ENCODE peak calls at places on chromosomes 11 and 22, in seven cellular contexts. One of them, this sample, is unnamed.

GRCh38 chr11:94473177-94473799 is 20.4 kb downstream of the MRE11 start:
- DNase-seq in left ventricle myocardium superior: no peak
- DNase-seq in naive thymus-derived CD4-positive, alpha-beta T cell: no peak
- DNase-seq in WTC11: no peak
- DNase-seq in PC-9: no peak
- DNase-seq in uterus: no peak
- DNase-seq in activated naive CD4-positive, alpha-beta T cell treated with anti-CD3 and anti-CD28 coated beads, Interleukin-2, amount 10 ng/mL, durations not matched to agents 7 days and 5 days: peak
- DNase-seq in this sample: no peak

GRCh38 chr11:66983275-66983924 is 8.3 kb downstream of the C11orf86 start:
- DNase-seq in left ventricle myocardium superior: no peak
- DNase-seq in naive thymus-derived CD4-positive, alpha-beta T cell: no peak
- DNase-seq in WTC11: no peak
- DNase-seq in PC-9: no peak
- DNase-seq in uterus: no peak
- DNase-seq in activated naive CD4-positive, alpha-beta T cell treated with anti-CD3 and anti-CD28 coated beads, Interleukin-2, amount 10 ng/mL, durations not matched to agents 7 days and 5 days: no peak
- DNase-seq in this sample: no peak

GRCh38 chr11:28528217-28528616 is 420.0 kb downstream of the METTL15 start:
- DNase-seq in left ventricle myocardium superior: no peak
- DNase-seq in naive thymus-derived CD4-positive, alpha-beta T cell: no peak
- DNase-seq in WTC11: no peak
- DNase-seq in PC-9: no peak
- DNase-seq in uterus: no peak
- DNase-seq in activated naive CD4-positive, alpha-beta T cell treated with anti-CD3 and anti-CD28 coated beads, Interleukin-2, amount 10 ng/mL, durations not matched to agents 7 days and 5 days: no peak
- DNase-seq in this sample: no peak

GRCh38 chr11:13229675-13230359 is 47.8 kb upstream of the BMAL1 start:
- DNase-seq in left ventricle myocardium superior: peak
- DNase-seq in naive thymus-derived CD4-positive, alpha-beta T cell: no peak
- DNase-seq in WTC11: no peak
- DNase-seq in PC-9: no peak
- DNase-seq in uterus: no peak
- DNase-seq in activated naive CD4-positive, alpha-beta T cell treated with anti-CD3 and anti-CD28 coated beads, Interleukin-2, amount 10 ng/mL, durations not matched to agents 7 days and 5 days: no peak
- DNase-seq in this sample: no peak

GRCh38 chr11:12316432-12316831 is 60.9 kb upstream of the PARVA start:
- DNase-seq in left ventricle myocardium superior: no peak
- DNase-seq in naive thymus-derived CD4-positive, alpha-beta T cell: no peak
- DNase-seq in WTC11: no peak
- DNase-seq in PC-9: no peak
- DNase-seq in uterus: no peak
- DNase-seq in activated naive CD4-positive, alpha-beta T cell treated with anti-CD3 and anti-CD28 coated beads, Interleukin-2, amount 10 ng/mL, durations not matched to agents 7 days and 5 days: no peak
- DNase-seq in this sample: no peak

GRCh38 chr11:89463381-89463780 is 27.8 kb downstream of the NOX4 start:
- DNase-seq in left ventricle myocardium superior: no peak
- DNase-seq in naive thymus-derived CD4-positive, alpha-beta T cell: no peak
- DNase-seq in WTC11: no peak
- DNase-seq in PC-9: no peak
- DNase-seq in uterus: no peak
- DNase-seq in activated naive CD4-positive, alpha-beta T cell treated with anti-CD3 and anti-CD28 coated beads, Interleukin-2, amount 10 ng/mL, durations not matched to agents 7 days and 5 days: no peak
- DNase-seq in this sample: no peak

GRCh38 chr11:32071811-32072210 is 19.1 kb upstream of the RCN1 start:
- DNase-seq in left ventricle myocardium superior: no peak
- DNase-seq in naive thymus-derived CD4-positive, alpha-beta T cell: no peak
- DNase-seq in WTC11: peak
- DNase-seq in PC-9: peak
- DNase-seq in uterus: no peak
- DNase-seq in activated naive CD4-positive, alpha-beta T cell treated with anti-CD3 and anti-CD28 coated beads, Interleukin-2, amount 10 ng/mL, durations not matched to agents 7 days and 5 days: no peak
- DNase-seq in this sample: no peak

GRCh38 chr22:37082251-37082650 is 27.3 kb downstream of the TMPRSS6 start:
- DNase-seq in left ventricle myocardium superior: no peak
- DNase-seq in naive thymus-derived CD4-positive, alpha-beta T cell: no peak
- DNase-seq in WTC11: no peak
- DNase-seq in PC-9: no peak
- DNase-seq in uterus: no peak
- DNase-seq in activated naive CD4-positive, alpha-beta T cell treated with anti-CD3 and anti-CD28 coated beads, Interleukin-2, amount 10 ng/mL, durations not matched to agents 7 days and 5 days: no peak
- DNase-seq in this sample: no peak

GRCh38 chr22:44142421-44143116 is 38.2 kb upstream of the PARVG start:
- DNase-seq in left ventricle myocardium superior: no peak
- DNase-seq in naive thymus-derived CD4-positive, alpha-beta T cell: no peak
- DNase-seq in WTC11: no peak
- DNase-seq in PC-9: no peak
- DNase-seq in uterus: no peak
- DNase-seq in activated naive CD4-positive, alpha-beta T cell treated with anti-CD3 and anti-CD28 coated beads, Interleukin-2, amount 10 ng/mL, durations not matched to agents 7 days and 5 days: no peak
- DNase-seq in this sample: no peak

GRCh38 chr11:3156661-3157311 is 8.3 kb downstream of the OSBPL5 start:
- DNase-seq in left ventricle myocardium superior: peak
- DNase-seq in naive thymus-derived CD4-positive, alpha-beta T cell: no peak
- DNase-seq in WTC11: no peak
- DNase-seq in PC-9: no peak
- DNase-seq in uterus: no peak
- DNase-seq in activated naive CD4-positive, alpha-beta T cell treated with anti-CD3 and anti-CD28 coated beads, Interleukin-2, amount 10 ng/mL, durations not matched to agents 7 days and 5 days: no peak
- DNase-seq in this sample: no peak

GRCh38 chr11:93633835-93634234 is 27.6 kb upstream of the CEP295 start:
- DNase-seq in left ventricle myocardium superior: no peak
- DNase-seq in naive thymus-derived CD4-positive, alpha-beta T cell: no peak
- DNase-seq in WTC11: no peak
- DNase-seq in PC-9: no peak
- DNase-seq in uterus: no peak
- DNase-seq in activated naive CD4-positive, alpha-beta T cell treated with anti-CD3 and anti-CD28 coated beads, Interleukin-2, amount 10 ng/mL, durations not matched to agents 7 days and 5 days: no peak
- DNase-seq in this sample: no peak

GRCh38 chr11:3807856-3808845 is at the start of gene PGAP2:
- DNase-seq in left ventricle myocardium superior: peak
- DNase-seq in naive thymus-derived CD4-positive, alpha-beta T cell: peak
- DNase-seq in WTC11: peak
- DNase-seq in PC-9: peak
- DNase-seq in uterus: peak
- DNase-seq in activated naive CD4-positive, alpha-beta T cell treated with anti-CD3 and anti-CD28 coated beads, Interleukin-2, amount 10 ng/mL, durations not matched to agents 7 days and 5 days: peak
- DNase-seq in this sample: peak

GRCh38 chr11:14905104-14906033 is 13.3 kb upstream of the CYP2R1 start:
- DNase-seq in left ventricle myocardium superior: peak
- DNase-seq in naive thymus-derived CD4-positive, alpha-beta T cell: peak
- DNase-seq in WTC11: peak
- DNase-seq in PC-9: no peak
- DNase-seq in uterus: peak
- DNase-seq in activated naive CD4-positive, alpha-beta T cell treated with anti-CD3 and anti-CD28 coated beads, Interleukin-2, amount 10 ng/mL, durations not matched to agents 7 days and 5 days: peak
- DNase-seq in this sample: peak

GRCh38 chr11:132941024-132941646 is 591.2 kb downstream of the OPCML start:
- DNase-seq in left ventricle myocardium superior: no peak
- DNase-seq in naive thymus-derived CD4-positive, alpha-beta T cell: no peak
- DNase-seq in WTC11: no peak
- DNase-seq in PC-9: no peak
- DNase-seq in uterus: no peak
- DNase-seq in activated naive CD4-positive, alpha-beta T cell treated with anti-CD3 and anti-CD28 coated beads, Interleukin-2, amount 10 ng/mL, durations not matched to agents 7 days and 5 days: no peak
- DNase-seq in this sample: no peak

GRCh38 chr11:27497284-27497866 is 9.2 kb downstream of the LIN7C start:
- DNase-seq in left ventricle myocardium superior: no peak
- DNase-seq in naive thymus-derived CD4-positive, alpha-beta T cell: no peak
- DNase-seq in WTC11: no peak
- DNase-seq in PC-9: no peak
- DNase-seq in uterus: no peak
- DNase-seq in activated naive CD4-positive, alpha-beta T cell treated with anti-CD3 and anti-CD28 coated beads, Interleukin-2, amount 10 ng/mL, durations not matched to agents 7 days and 5 days: no peak
- DNase-seq in this sample: no peak

GRCh38 chr22:46830841-46831240 is 68.4 kb downstream of the TBC1D22A start:
- DNase-seq in left ventricle myocardium superior: no peak
- DNase-seq in naive thymus-derived CD4-positive, alpha-beta T cell: no peak
- DNase-seq in WTC11: no peak
- DNase-seq in PC-9: no peak
- DNase-seq in uterus: no peak
- DNase-seq in activated naive CD4-positive, alpha-beta T cell treated with anti-CD3 and anti-CD28 coated beads, Interleukin-2, amount 10 ng/mL, durations not matched to agents 7 days and 5 days: no peak
- DNase-seq in this sample: no peak

GRCh38 chr11:123560001-123560400 is 94.4 kb downstream of the SCN3B start:
- DNase-seq in left ventricle myocardium superior: peak
- DNase-seq in naive thymus-derived CD4-positive, alpha-beta T cell: no peak
- DNase-seq in WTC11: no peak
- DNase-seq in PC-9: no peak
- DNase-seq in uterus: peak
- DNase-seq in activated naive CD4-positive, alpha-beta T cell treated with anti-CD3 and anti-CD28 coated beads, Interleukin-2, amount 10 ng/mL, durations not matched to agents 7 days and 5 days: peak
- DNase-seq in this sample: peak

GRCh38 chr11:4576880-4577279 is 4.7 kb upstream of the OR52I2 start:
- DNase-seq in left ventricle myocardium superior: no peak
- DNase-seq in naive thymus-derived CD4-positive, alpha-beta T cell: no peak
- DNase-seq in WTC11: no peak
- DNase-seq in PC-9: no peak
- DNase-seq in uterus: no peak
- DNase-seq in activated naive CD4-positive, alpha-beta T cell treated with anti-CD3 and anti-CD28 coated beads, Interleukin-2, amount 10 ng/mL, durations not matched to agents 7 days and 5 days: no peak
- DNase-seq in this sample: no peak

GRCh38 chr11:203945-204586 is 3.1 kb downstream of the BET1L start:
- DNase-seq in left ventricle myocardium superior: no peak
- DNase-seq in naive thymus-derived CD4-positive, alpha-beta T cell: no peak
- DNase-seq in WTC11: no peak
- DNase-seq in PC-9: no peak
- DNase-seq in uterus: no peak
- DNase-seq in activated naive CD4-positive, alpha-beta T cell treated with anti-CD3 and anti-CD28 coated beads, Interleukin-2, amount 10 ng/mL, durations not matched to agents 7 days and 5 days: no peak
- DNase-seq in this sample: no peak

GRCh38 chr11:127493330-127493729 is 492.8 kb upstream of the KIRREL3 start:
- DNase-seq in left ventricle myocardium superior: no peak
- DNase-seq in naive thymus-derived CD4-positive, alpha-beta T cell: no peak
- DNase-seq in WTC11: no peak
- DNase-seq in PC-9: no peak
- DNase-seq in uterus: no peak
- DNase-seq in activated naive CD4-positive, alpha-beta T cell treated with anti-CD3 and anti-CD28 coated beads, Interleukin-2, amount 10 ng/mL, durations not matched to agents 7 days and 5 days: no peak
- DNase-seq in this sample: no peak

GRCh38 chr11:100190395-100190794 is 496.7 kb upstream of the ARHGAP42 start:
- DNase-seq in left ventricle myocardium superior: no peak
- DNase-seq in naive thymus-derived CD4-positive, alpha-beta T cell: no peak
- DNase-seq in WTC11: no peak
- DNase-seq in PC-9: no peak
- DNase-seq in uterus: no peak
- DNase-seq in activated naive CD4-positive, alpha-beta T cell treated with anti-CD3 and anti-CD28 coated beads, Interleukin-2, amount 10 ng/mL, durations not matched to agents 7 days and 5 days: no peak
- DNase-seq in this sample: no peak

GRCh38 chr11:35292290-35292689 is 127.1 kb downstream of the SLC1A2 start:
- DNase-seq in left ventricle myocardium superior: no peak
- DNase-seq in naive thymus-derived CD4-positive, alpha-beta T cell: no peak
- DNase-seq in WTC11: no peak
- DNase-seq in PC-9: no peak
- DNase-seq in uterus: no peak
- DNase-seq in activated naive CD4-positive, alpha-beta T cell treated with anti-CD3 and anti-CD28 coated beads, Interleukin-2, amount 10 ng/mL, durations not matched to agents 7 days and 5 days: no peak
- DNase-seq in this sample: no peak

GRCh38 chr11:1390603-1391164 is 950 bp downstream of the BRSK2 start:
- DNase-seq in left ventricle myocardium superior: peak
- DNase-seq in naive thymus-derived CD4-positive, alpha-beta T cell: no peak
- DNase-seq in WTC11: peak
- DNase-seq in PC-9: no peak
- DNase-seq in uterus: no peak
- DNase-seq in activated naive CD4-positive, alpha-beta T cell treated with anti-CD3 and anti-CD28 coated beads, Interleukin-2, amount 10 ng/mL, durations not matched to agents 7 days and 5 days: no peak
- DNase-seq in this sample: no peak

GRCh38 chr11:59510917-59511589 is at the start of gene OR4D9:
- DNase-seq in left ventricle myocardium superior: no peak
- DNase-seq in naive thymus-derived CD4-positive, alpha-beta T cell: peak
- DNase-seq in WTC11: no peak
- DNase-seq in PC-9: no peak
- DNase-seq in uterus: no peak
- DNase-seq in activated naive CD4-positive, alpha-beta T cell treated with anti-CD3 and anti-CD28 coated beads, Interleukin-2, amount 10 ng/mL, durations not matched to agents 7 days and 5 days: peak
- DNase-seq in this sample: no peak

GRCh38 chr22:37607912-37608476 is 640 bp upstream of the GGA1 start:
- DNase-seq in left ventricle myocardium superior: no peak
- DNase-seq in naive thymus-derived CD4-positive, alpha-beta T cell: no peak
- DNase-seq in WTC11: no peak
- DNase-seq in PC-9: no peak
- DNase-seq in uterus: no peak
- DNase-seq in activated naive CD4-positive, alpha-beta T cell treated with anti-CD3 and anti-CD28 coated beads, Interleukin-2, amount 10 ng/mL, durations not matched to agents 7 days and 5 days: no peak
- DNase-seq in this sample: no peak

This sample was measured in naive thymus-derived CD8-positive, alpha-beta T cell.